ENCODE peak calls at places on chromosomes 11 and 22, in seven cellular contexts. R, N, I, E, G, Q and B are unnamed samples.

GRCh38 chr11:12818333-12819015 is 144.3 kb downstream of the TEAD1 start:
- DNase-seq in R (no peak), N (no peak), I (peak; percentile 89), E (peak; percentile 55), G (no peak), Q (no peak), B (no peak)

GRCh38 chr22:40498454-40499186 is 128.2 kb downstream of the SGSM3 start:
- DNase-seq in R (no peak), N (no peak), I (peak; percentile 97), E (no peak), G (no peak), Q (no peak), B (no peak)

GRCh38 chr11:118913411-118914125 is 12.2 kb downstream of the BCL9L start:
- DNase-seq in R (peak; percentile 15), N (no peak), I (no peak), E (no peak), G (no peak), Q (peak; percentile 72), B (no peak)

GRCh38 chr11:65883058-65883761 is 3.6 kb downstream of the CTSW start:
- DNase-seq in R (no peak), N (no peak), I (no peak), E (no peak), G (no peak), Q (peak; percentile 15), B (no peak)

GRCh38 chr11:8290122-8290810 is 26.6 kb upstream of the LMO1 start:
- DNase-seq in R (peak; percentile 9), N (no peak), I (no peak), E (no peak), G (no peak), Q (no peak), B (no peak)

GRCh38 chr22:18078329-18079041 is 695 bp downstream of the PEX26 start:
- DNase-seq in R (peak; percentile 53), N (no peak), I (peak; percentile 19), E (no peak), G (peak; percentile 69), Q (peak; percentile 33), B (peak; percentile 68)

GRCh38 chr22:46171940-46172339 is 21.6 kb downstream of the PPARA start:
- DNase-seq in R (no peak), N (no peak), I (peak; percentile 74), E (no peak), G (no peak), Q (no peak), B (no peak)

GRCh38 chr22:20018001-20018400 is 1.4 kb upstream of the ARVCF start:
- DNase-seq in R (no peak), N (no peak), I (no peak), E (no peak), G (no peak), Q (no peak), B (no peak)

GRCh38 chr11:1571760-1572199 is 291 bp downstream of the DUSP8 start:
- DNase-seq in R (no peak), N (no peak), I (no peak), E (no peak), G (no peak), Q (peak; percentile 20), B (no peak)

GRCh38 chr22:36015806-36016519 is 12.7 kb downstream of the RBFOX2 start:
- DNase-seq in R (no peak), N (no peak), I (no peak), E (no peak), G (peak; percentile 37), Q (no peak), B (no peak)

GRCh38 chr11:63489879-63490278 is 1.1 kb downstream of the PLAAT5 start:
- DNase-seq in R (peak; percentile 47), N (no peak), I (no peak), E (no peak), G (no peak), Q (no peak), B (no peak)

GRCh38 chr11:70046089-70046488 is 32.0 kb upstream of the ANO1 start:
- DNase-seq in R (no peak), N (no peak), I (no peak), E (no peak), G (no peak), Q (no peak), B (no peak)

DNA sequence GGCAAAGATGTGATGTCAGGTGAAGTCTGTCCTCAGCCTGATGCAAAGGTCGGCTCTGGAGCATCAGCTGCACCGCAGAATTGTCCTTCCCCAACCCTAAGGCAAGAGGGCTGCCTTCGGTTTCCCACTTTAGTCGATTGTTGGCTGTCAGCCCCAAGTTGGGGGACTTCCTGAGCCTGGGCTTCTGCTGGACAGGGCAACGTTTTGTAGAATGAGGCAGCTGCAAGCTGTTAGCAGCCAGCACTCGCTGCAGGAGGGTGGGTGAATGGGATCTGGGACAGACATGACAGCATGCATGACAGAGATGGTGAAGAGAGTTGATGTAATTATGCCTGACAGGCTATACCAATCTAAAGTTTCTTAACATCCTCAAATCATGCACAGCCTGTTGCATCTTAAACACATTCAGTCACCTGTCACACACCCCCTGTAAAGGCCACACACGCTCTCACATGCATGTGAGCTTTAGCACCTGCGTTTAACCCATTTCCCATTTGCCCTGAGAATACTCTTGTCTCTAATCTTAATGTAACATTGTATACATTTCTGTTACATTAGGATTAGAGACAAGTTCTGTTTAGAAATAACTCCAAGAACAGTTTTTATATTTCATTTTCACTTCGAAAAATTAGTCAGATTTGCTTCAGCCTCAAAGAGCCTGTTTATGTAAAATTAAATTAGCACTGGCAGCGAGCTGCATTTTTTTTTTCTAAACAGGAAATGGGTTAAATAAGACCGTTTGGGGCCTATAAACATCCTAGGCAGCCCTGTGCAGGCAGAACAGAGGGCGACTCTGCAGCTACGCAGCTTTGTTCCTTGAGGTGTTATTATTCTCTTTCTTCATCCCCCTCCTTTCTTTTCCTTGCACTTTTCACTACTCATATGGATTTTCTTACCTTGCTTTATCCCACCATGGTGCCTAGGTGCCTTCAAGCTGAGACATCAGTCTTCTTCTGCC is 49.0 kb downstream of the CWC15 start:
- DNase-seq in R (no peak), N (no peak), I (peak; percentile 35), E (no peak), G (peak; percentile 32), Q (no peak), B (peak; percentile 3)
- H3K27ac ChIP-seq in R (no peak overlapping the region), N (no peak overlapping the region), I (peak overlapping the region; percentile 85), E (peak overlapping the region; percentile 43), G (no peak overlapping the region), Q (peak overlapping the region; percentile 17), B (peak overlapping the region; percentile 80)

DNA sequence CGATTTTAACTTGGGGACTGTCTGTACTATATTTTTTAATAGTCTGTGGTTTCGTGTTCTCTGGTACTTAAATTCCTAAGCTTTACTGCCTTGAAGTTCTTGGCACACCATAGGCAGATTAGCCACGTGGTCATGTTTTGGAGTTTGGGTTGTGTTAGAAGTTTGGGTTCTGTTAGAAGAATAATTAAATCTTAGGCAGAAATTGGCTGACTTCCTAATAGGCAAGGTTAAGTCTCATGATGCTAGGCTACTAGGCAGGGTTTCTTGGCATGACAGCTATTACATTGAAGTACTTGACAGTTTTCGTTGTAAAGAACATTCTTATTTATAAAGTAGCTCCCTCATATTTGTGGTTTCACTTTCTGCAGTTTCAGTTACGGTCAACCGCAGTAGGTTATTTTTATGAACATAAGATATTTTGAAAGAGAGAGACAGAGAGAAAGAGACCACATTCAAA is 30.0 kb upstream of the MMP7 start:
- DNase-seq in R (no peak), N (no peak), I (peak; percentile 52), E (no peak), G (peak; percentile 59), Q (no peak), B (peak; percentile 72)
- H3K4me3 ChIP-seq in R (no peak overlapping the region), N (no peak overlapping the region), I (peak overlapping the region; percentile 54), E (peak overlapping the region; percentile 34), G (peak overlapping the region; percentile 52), Q (peak overlapping the region; percentile 1), B (peak overlapping the region; percentile 65)

GRCh38 chr22:44026630-44027511 is 2.8 kb downstream of the PARVB start:
- DNase-seq in R (peak; percentile 24), N (no peak), I (peak; percentile 63), E (peak; percentile 88), G (peak; percentile 79), Q (peak; percentile 81), B (peak; percentile 46)
- H3K4me1 ChIP-seq in R (peaks cover 23% of the 10 kb centered on the region), N (peaks cover 19% of the 10 kb centered on the region), I (peaks cover 11% of the 10 kb centered on the region), E (peaks cover 57% of the 10 kb centered on the region), G (peaks cover 25% of the 10 kb centered on the region), Q (peaks cover 26% of the 10 kb centered on the region), B (peaks cover 53% of the 10 kb centered on the region)

DNA sequence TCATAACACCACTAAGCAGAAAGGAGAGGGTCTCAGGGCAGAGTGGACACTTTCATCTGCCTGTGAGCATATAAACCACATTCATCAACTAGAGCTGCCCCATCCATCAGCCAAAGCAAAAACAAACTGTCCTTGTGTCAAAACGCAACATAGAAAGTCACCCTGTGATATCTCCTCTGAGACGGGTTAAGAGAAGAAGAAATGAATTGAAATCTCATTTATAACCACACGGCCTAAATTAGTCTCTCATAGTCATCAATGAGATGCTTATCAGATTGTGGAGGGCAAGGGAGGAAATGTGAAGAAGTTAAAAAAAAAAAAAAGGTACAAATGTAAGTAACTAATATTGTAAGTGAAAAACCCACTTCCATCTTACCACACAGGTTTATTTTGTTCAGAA is 75.7 kb downstream of the SIK3 start:
- DNase-seq in R (no peak), N (no peak), I (no peak), E (no peak), G (no peak), Q (no peak), B (peak; percentile 58)
- H3K27ac ChIP-seq in R (no peak overlapping the region), N (no peak overlapping the region), I (no peak overlapping the region), E (no peak overlapping the region), G (no peak overlapping the region), Q (no peak overlapping the region), B (peak overlapping the region; percentile 39)

GRCh38 chr11:88307749-88308425 is 29.6 kb downstream of the CTSC start:
- DNase-seq in R (no peak), N (no peak), I (no peak), E (no peak), G (no peak), Q (no peak), B (no peak)
- H3K4me3 ChIP-seq in R (no peak overlapping the region), N (no peak overlapping the region), I (no peak overlapping the region), E (no peak overlapping the region), G (no peak overlapping the region), Q (no peak overlapping the region), B (no peak overlapping the region)

GRCh38 chr22:27866136-27867091 is 52.6 kb downstream of the PITPNB start:
- DNase-seq in R (no peak), N (no peak), I (peak; percentile 99), E (peak; percentile 57), G (no peak), Q (no peak), B (no peak)
- H3K4me1 ChIP-seq in R (peaks cover 72% of the 10 kb centered on the region), N (peaks cover 39% of the 10 kb centered on the region), I (peaks cover 36% of the 10 kb centered on the region), E (peaks cover 32% of the 10 kb centered on the region), G (peaks cover 12% of the 10 kb centered on the region), Q (no peaks in the 10 kb centered on the region), B (peaks cover 10% of the 10 kb centered on the region)

GRCh38 chr11:122139595-122139866 is 23.5 kb upstream of the BLID start:
- DNase-seq in R (no peak), N (no peak), I (peak; percentile 67), E (no peak), G (no peak), Q (no peak), B (no peak)
- H3K27ac ChIP-seq in R (no peak overlapping the region), N (no peak overlapping the region), I (peak overlapping the region; percentile 88), E (no peak overlapping the region), G (no peak overlapping the region), Q (no peak overlapping the region), B (no peak overlapping the region)